ENCODE peak calls at places on chromosomes 16 and 17, in ten cellular contexts. Z is K562, H is A549, Q is right lobe of liver, S is body of pancreas, U is heart left ventricle, K is upper lobe of left lung, C is GM12878, G is HepG2, F is gastrocnemius medialis. X is an unnamed sample.

GRCh38 chr17:81902653-81903414 is 796 bp downstream of the NPB start:
- ATAC-seq in Z (peak; percentile 43), H (no peak), Q (peak; percentile 49), S (peak; percentile 33), U (peak; percentile 1), K (no peak), C (peak; percentile 32), G (peak; percentile 7), F (no peak), X (no peak)

GRCh38 chr16:79253100-79253631 is 347.4 kb downstream of the MAF start:
- ATAC-seq in Z (no peak), H (no peak), Q (peak; percentile 90), S (no peak), U (no peak), K (no peak), C (no peak), G (peak; percentile 90), F (no peak), X (no peak)

GRCh38 chr17:80277751-80278671 is 17.4 kb downstream of the RNF213 start:
- ATAC-seq in Z (no peak), H (peak; percentile 37), Q (peak; percentile 61), S (no peak), U (peak; percentile 56), K (no peak), C (no peak), G (no peak), F (peak; percentile 35), X (peak; percentile 44)

GRCh38 chr17:8941520-8941919 is 24.0 kb downstream of the PIK3R5 start:
- ATAC-seq in Z (no peak), H (no peak), Q (peak; percentile 46), S (no peak), U (no peak), K (peak; percentile 57), C (peak; percentile 68), G (no peak), F (no peak), X (no peak)

GRCh38 chr16:81143921-81144471 is 47.8 kb upstream of the GCSH start:
- ATAC-seq in Z (peak; percentile 46), H (peak; percentile 62), Q (no peak), S (no peak), U (no peak), K (peak; percentile 25), C (no peak), G (peak; percentile 8), F (no peak), X (no peak)

GRCh38 chr17:57456622-57457021 is 200.3 kb downstream of the MSI2 start:
- ATAC-seq in Z (no peak), H (no peak), Q (no peak), S (no peak), U (no peak), K (no peak), C (no peak), G (no peak), F (peak; percentile 28), X (no peak)

GRCh38 chr17:81179861-81180260 is 13.8 kb upstream of the AATK start:
- ATAC-seq in Z (no peak), H (no peak), Q (no peak), S (no peak), U (no peak), K (no peak), C (no peak), G (no peak), F (no peak), X (no peak)

GRCh38 chr17:38885044-38885727 is 15.3 kb downstream of the LASP1 start:
- ATAC-seq in Z (no peak), H (no peak), Q (peak; percentile 79), S (peak; percentile 74), U (peak; percentile 6), K (no peak), C (no peak), G (peak; percentile 74), F (no peak), X (no peak)

GRCh38 chr17:74712756-74713155 is at the start of gene CD300LF:
- ATAC-seq in Z (no peak), H (no peak), Q (peak; percentile 84), S (no peak), U (peak; percentile 82), K (peak; percentile 44), C (no peak), G (no peak), F (no peak), X (no peak)

GRCh38 chr16:30028438-30029093 is 2.5 kb downstream of the TLCD3B start:
- ATAC-seq in Z (peak; percentile 82), H (no peak), Q (peak; percentile 37), S (no peak), U (peak; percentile 51), K (no peak), C (peak; percentile 62), G (peak; percentile 36), F (peak; percentile 36), X (no peak)

GRCh38 chr17:55495239-55495638 is 16.0 kb downstream of the SMIM36 start:
- ATAC-seq in Z (no peak), H (peak; percentile 52), Q (no peak), S (peak; percentile 62), U (no peak), K (no peak), C (no peak), G (no peak), F (no peak), X (no peak)

GRCh38 chr17:76353004-76353598 is 615 bp downstream of the PRPSAP1 start:
- ATAC-seq in Z (peak; percentile 50), H (peak; percentile 58), Q (peak; percentile 43), S (peak; percentile 22), U (no peak), K (peak; percentile 4), C (peak; percentile 45), G (peak; percentile 21), F (peak; percentile 26), X (no peak)

GRCh38 chr17:29645516-29646051 is 22.9 kb upstream of the CORO6 start:
- ATAC-seq in Z (no peak), H (no peak), Q (peak; percentile 71), S (peak; percentile 61), U (peak; percentile 91), K (peak; percentile 83), C (no peak), G (no peak), F (peak; percentile 55), X (peak; percentile 93)

GRCh38 chr16:56641166-56641565 is 2.7 kb downstream of the MT1A start:
- ATAC-seq in Z (no peak), H (no peak), Q (no peak), S (no peak), U (no peak), K (no peak), C (no peak), G (no peak), F (no peak), X (no peak)

GRCh38 chr16:56645311-56645710 is 6.4 kb upstream of the MT1B start:
- ATAC-seq in Z (no peak), H (no peak), Q (no peak), S (no peak), U (no peak), K (no peak), C (no peak), G (no peak), F (no peak), X (no peak)

GRCh38 chr16:56643833-56644232 is 5.4 kb downstream of the MT1A start:
- ATAC-seq in Z (no peak), H (no peak), Q (peak; percentile 6), S (no peak), U (no peak), K (no peak), C (no peak), G (no peak), F (no peak), X (no peak)

GRCh38 chr16:56645838-56646237 is 5.8 kb upstream of the MT1B start:
- ATAC-seq in Z (no peak), H (no peak), Q (no peak), S (no peak), U (no peak), K (no peak), C (no peak), G (no peak), F (no peak), X (no peak)

DNA sequence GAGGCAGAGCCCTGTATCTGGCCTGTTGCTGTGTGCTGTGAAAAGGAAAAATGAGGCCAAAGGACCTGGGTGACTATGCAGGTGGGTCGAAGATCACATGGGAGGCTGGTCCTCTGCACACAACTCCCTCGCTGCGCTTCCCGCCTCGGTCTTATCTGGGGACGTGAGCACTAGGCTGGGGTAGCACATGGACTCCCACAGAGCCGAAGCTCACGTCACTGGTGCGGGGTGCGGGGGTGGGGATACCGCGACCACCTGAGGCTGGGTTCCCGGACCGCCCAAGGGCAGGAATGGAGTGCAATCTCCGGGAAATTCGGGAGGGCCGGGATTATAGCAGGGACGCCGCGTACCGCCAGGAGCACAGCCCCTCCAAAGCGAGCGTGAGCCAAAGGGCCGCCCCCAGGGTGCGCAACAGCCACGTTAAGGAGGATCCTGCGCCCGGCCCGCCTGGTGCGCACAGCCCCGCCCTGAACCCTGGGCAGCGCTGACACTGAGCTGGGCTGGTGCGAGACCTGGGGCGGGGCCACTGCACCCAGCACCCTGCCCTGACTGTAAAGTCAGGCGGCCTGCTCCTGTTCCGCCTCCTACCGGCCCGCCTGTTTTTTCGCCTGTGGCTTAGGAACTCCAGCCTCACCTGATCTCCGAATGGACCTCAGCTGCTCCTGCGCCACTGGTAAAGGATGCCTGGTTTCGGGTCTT is 4.8 kb downstream of the MT1A start:
- ATAC-seq in Z (peak; percentile 95), H (peak; percentile 97), Q (peak; percentile 82), S (peak; percentile 98), U (peak; percentile 94), K (peak; percentile 95), C (peak; percentile 99), G (peak; percentile 85), F (peak; percentile 59), X (peak; percentile 90)
- TF ChIP-seq POLR2A in Z (no peak), H (no peak), Q (peak; percentile 68), S (peak; percentile 63), U (no peak), K (no peak), C (no peak), G (no peak), F (no peak), X (no peak)

GRCh38 chr17:17236295-17237025 is 508 bp downstream of the FLCN start:
- ATAC-seq in Z (peak; percentile 72), H (peak; percentile 45), Q (peak; percentile 64), S (peak; percentile 5), U (peak; percentile 9), K (peak; percentile 68), C (peak; percentile 37), G (peak; percentile 44), F (peak; percentile 73), X (peak; percentile 15)
- TF ChIP-seq POLR2A in Z (no peak), H (no peak), Q (peak; percentile 34), S (no peak), U (no peak), K (no peak), C (no peak), G (no peak), F (peak; percentile 46), X (no peak)

DNA sequence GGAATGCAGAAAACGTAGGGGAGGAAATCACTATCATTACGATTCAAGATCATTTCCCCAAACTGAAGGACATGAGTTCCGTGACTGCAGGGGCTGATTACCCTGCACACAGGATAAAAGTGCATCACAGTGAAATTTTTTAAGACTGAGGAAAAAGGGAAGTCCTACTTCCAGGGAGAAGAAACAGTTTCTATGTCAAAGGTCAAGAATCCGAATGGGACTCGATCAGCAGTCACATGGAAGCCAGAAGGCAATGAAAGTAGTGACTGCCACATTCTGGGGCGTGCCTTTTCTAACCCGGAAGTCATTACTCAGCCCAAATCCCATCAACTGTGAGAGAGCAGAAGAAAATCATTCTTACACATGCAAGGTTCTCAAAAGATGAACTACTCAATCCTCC is 12.1 kb downstream of the ZZEF1 start:
- ATAC-seq in Z (peak; percentile 75), H (no peak), Q (peak; percentile 76), S (no peak), U (peak; percentile 76), K (no peak), C (no peak), G (no peak), F (no peak), X (peak; percentile 65)
- TF ChIP-seq POLR2A in Z (no peak), H (no peak), Q (no peak), S (no peak), U (peak; percentile 14), K (no peak), C (no peak), G (no peak), F (no peak), X (no peak)

GRCh38 chr17:43389022-43389947 is 9.5 kb upstream of the ARL4D start:
- ATAC-seq in Z (peak; percentile 74), H (peak; percentile 86), Q (peak; percentile 64), S (peak; percentile 61), U (peak; percentile 84), K (peak; percentile 93), C (peak; percentile 88), G (peak; percentile 50), F (peak; percentile 78), X (peak; percentile 85)
- TF ChIP-seq POLR2A in Z (no peak), H (no peak), Q (no peak), S (no peak), U (peak; percentile 29), K (no peak), C (peak; percentile 37), G (no peak), F (no peak), X (no peak)

X was measured in gastroesophageal sphincter.